ENCODE peak calls at places on chromosomes 12 and 14, in ten cellular contexts. M, J, X, F, I, R, B, Q, S and W are unnamed samples.
A peak's percentile ranks its signal among the peaks of the same experiment; 100 is the strongest.

GRCh38 chr12:93912086-93912733 is 235.0 kb downstream of the CRADD start:
- DNase-seq in M (no peak), J (no peak), X (peak; percentile 23), F (no peak), I (no peak), R (no peak), B (no peak), Q (no peak), S (peak; percentile 72), W (no peak)

GRCh38 chr12:29961231-29961630 is 177.5 kb upstream of the TMTC1 start:
- DNase-seq in M (no peak), J (no peak), X (no peak), F (no peak), I (no peak), R (no peak), B (no peak), Q (no peak), S (no peak), W (no peak)

GRCh38 chr12:108381793-108382436 is 42.8 kb upstream of the CMKLR1 start:
- DNase-seq in M (no peak), J (peak; percentile 35), X (peak; percentile 6), F (no peak), I (peak; percentile 6), R (no peak), B (peak; percentile 23), Q (no peak), S (no peak), W (no peak)

GRCh38 chr14:104138891-104139459 is 588 bp downstream of the KIF26A start:
- DNase-seq in M (no peak), J (no peak), X (peak; percentile 2), F (no peak), I (no peak), R (no peak), B (no peak), Q (peak; percentile 56), S (no peak), W (no peak)

GRCh38 chr12:46675736-46676135 is 150.1 kb downstream of the SLC38A4 start:
- DNase-seq in M (no peak), J (peak; percentile 71), X (peak; percentile 54), F (no peak), I (peak; percentile 41), R (no peak), B (peak; percentile 57), Q (peak; percentile 48), S (peak; percentile 15), W (no peak)

GRCh38 chr14:26281280-26281998 is 316.4 kb downstream of the NOVA1 start:
- DNase-seq in M (no peak), J (peak; percentile 82), X (peak; percentile 88), F (no peak), I (peak; percentile 11), R (no peak), B (no peak), Q (no peak), S (no peak), W (peak; percentile 5)

GRCh38 chr14:43481864-43482263 is 1025.2 kb downstream of the FSCB start:
- DNase-seq in M (no peak), J (no peak), X (no peak), F (no peak), I (no peak), R (no peak), B (no peak), Q (no peak), S (no peak), W (no peak)

GRCh38 chr14:30874120-30874998 is at the start of gene COCH:
- DNase-seq in M (peak; percentile 21), J (peak; percentile 45), X (no peak), F (peak; percentile 1), I (peak; percentile 41), R (no peak), B (peak; percentile 26), Q (peak; percentile 53), S (peak; percentile 19), W (peak; percentile 41)

GRCh38 chr12:119593578-119594398 is at the start of gene TMEM233:
- DNase-seq in M (no peak), J (no peak), X (no peak), F (no peak), I (no peak), R (no peak), B (no peak), Q (no peak), S (no peak), W (no peak)

GRCh38 chr12:119592232-119592631 is 1.3 kb upstream of the TMEM233 start:
- DNase-seq in M (no peak), J (peak; percentile 44), X (no peak), F (no peak), I (no peak), R (no peak), B (no peak), Q (no peak), S (no peak), W (no peak)

GRCh38 chr12:119598159-119598558 is 4.6 kb downstream of the TMEM233 start:
- DNase-seq in M (no peak), J (no peak), X (no peak), F (no peak), I (no peak), R (no peak), B (no peak), Q (no peak), S (no peak), W (no peak)

GRCh38 chr12:119594399-119594730 is 791 bp downstream of the TMEM233 start:
- DNase-seq in M (no peak), J (no peak), X (no peak), F (no peak), I (no peak), R (no peak), B (no peak), Q (no peak), S (no peak), W (no peak)

DNA sequence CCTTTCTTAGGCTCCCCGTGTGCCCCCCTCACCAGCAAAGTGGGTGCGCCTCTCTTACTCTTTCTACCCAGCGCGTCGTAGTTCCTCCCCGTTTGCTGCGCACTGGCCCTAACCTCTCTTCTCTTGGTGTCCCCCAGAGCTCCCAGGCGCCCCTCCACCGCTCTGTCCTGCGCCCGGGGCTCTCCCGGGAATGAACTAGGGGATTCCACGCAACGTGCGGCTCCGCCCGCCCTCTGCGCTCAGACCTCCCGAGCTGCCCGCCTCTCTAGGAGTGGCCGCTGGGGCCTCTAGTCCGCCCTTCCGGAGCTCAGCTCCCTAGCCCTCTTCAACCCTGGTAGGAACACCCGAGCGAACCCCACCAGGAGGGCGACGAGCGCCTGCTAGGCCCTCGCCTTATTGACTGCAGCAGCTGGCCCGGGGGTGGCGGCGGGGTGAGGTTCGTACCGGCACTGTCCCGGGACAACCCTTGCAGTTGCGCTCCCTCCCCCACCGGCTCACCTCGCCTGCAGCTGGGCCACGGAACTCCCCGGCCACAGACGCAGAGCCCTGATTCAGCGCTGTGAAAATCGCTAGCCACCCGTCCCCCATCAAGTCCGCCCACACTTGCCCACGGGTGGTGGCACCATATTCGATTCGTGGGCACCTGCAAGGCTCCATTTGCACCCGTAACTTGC is 1.3 kb downstream of the TMEM233 start:
- DNase-seq in M (no peak), J (no peak), X (no peak), F (no peak), I (no peak), R (no peak), B (no peak), Q (peak; percentile 58), S (no peak), W (no peak)
- H3K4me3 ChIP-seq in M (no peak overlapping the region), J (no peak overlapping the region), X (no peak overlapping the region), F (no peak overlapping the region), I (no peak overlapping the region), R (no peak overlapping the region), B (no peak overlapping the region), Q (peak overlapping the region; percentile 22), S (no peak overlapping the region), W (no peak overlapping the region)

GRCh38 chr12:57546438-57547365 is at the start of gene DCTN2:
- DNase-seq in M (peak; percentile 63), J (peak; percentile 96), X (peak; percentile 98), F (peak; percentile 84), I (peak; percentile 96), R (peak; percentile 95), B (peak; percentile 96), Q (peak; percentile 96), S (peak; percentile 99), W (peak; percentile 96)

GRCh38 chr12:57540998-57541397 is 6.0 kb downstream of the DCTN2 start:
- DNase-seq in M (no peak), J (no peak), X (no peak), F (no peak), I (no peak), R (no peak), B (no peak), Q (no peak), S (no peak), W (no peak)

GRCh38 chr12:57541717-57542116 is 5.3 kb downstream of the DCTN2 start:
- DNase-seq in M (no peak), J (no peak), X (no peak), F (no peak), I (no peak), R (no peak), B (no peak), Q (no peak), S (no peak), W (no peak)

GRCh38 chr12:57545809-57546437 is 1.1 kb downstream of the DCTN2 start:
- DNase-seq in M (no peak), J (peak; percentile 69), X (peak; percentile 84), F (no peak), I (no peak), R (no peak), B (no peak), Q (no peak), S (peak; percentile 72), W (no peak)

DNA sequence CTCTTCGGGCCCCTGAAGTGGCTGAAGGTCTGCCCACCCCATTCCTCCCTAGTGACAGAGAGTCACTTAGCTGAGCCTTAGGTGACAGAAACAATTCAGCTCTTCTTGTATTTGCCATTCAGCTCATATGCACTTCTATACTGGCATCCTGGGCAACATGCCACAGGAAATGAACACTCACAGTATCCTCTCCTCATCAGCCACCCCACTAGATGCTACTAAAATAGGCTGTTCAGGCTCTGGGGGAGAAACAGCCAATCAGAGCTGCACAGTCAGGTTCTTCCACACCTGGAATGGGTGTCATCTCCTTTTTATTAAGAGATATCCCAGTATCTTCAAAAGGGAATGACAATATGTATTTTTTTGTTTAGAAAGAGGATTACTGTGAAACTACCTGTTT is 3.3 kb downstream of the DCTN2 start:
- DNase-seq in M (no peak), J (peak; percentile 29), X (no peak), F (no peak), I (no peak), R (no peak), B (no peak), Q (no peak), S (no peak), W (no peak)
- H3K4me3 ChIP-seq in M (no peak overlapping the region), J (no peak overlapping the region), X (no peak overlapping the region), F (no peak overlapping the region), I (no peak overlapping the region), R (no peak overlapping the region), B (no peak overlapping the region), Q (no peak overlapping the region), S (no peak overlapping the region), W (no peak overlapping the region)

DNA sequence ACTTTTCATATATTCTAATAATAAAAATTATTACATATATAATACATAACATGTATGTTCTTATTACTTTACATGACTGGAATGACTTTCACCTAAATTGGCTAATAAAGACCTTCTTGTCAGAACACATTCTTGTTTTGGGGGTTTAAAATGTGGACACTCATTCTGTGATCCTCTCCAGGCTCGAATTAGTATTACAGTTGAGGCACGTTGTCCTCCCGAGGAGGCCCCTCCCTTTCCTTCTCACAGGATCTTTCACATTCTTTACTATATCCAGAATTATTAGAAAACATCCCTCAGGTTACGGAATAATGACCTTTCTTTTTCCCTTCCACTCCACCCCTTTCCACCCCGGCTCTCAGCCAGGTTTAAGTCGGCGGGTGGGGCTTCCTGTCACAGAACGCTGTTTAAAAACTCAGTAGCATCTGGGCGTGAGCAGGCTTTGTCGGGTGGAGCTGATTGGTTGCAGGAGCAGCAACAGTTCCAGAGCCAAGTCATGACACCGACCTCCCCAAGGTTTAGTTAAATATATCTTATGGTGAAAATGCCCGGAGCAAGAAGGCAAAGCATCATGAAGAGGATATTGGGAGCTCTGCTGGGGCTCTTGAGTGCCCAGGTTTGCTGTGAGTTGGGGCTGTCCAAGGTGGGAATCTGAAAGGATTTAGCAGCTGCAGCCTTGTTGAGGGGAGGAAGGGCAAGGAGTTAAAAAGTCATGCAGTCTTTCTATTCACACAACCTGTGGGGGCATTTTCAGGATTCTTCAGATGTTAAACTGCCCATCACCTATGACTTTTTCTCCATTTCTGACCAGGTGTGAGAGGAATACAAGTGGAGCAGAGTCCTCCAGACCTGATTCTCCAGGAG is 396.7 kb upstream of the OR4E1 start:
- DNase-seq in M (no peak), J (no peak), X (peak; percentile 8), F (peak; percentile 10), I (no peak), R (no peak), B (peak; percentile 64), Q (peak; percentile 52), S (peak; percentile 31), W (no peak)
- H3K4me3 ChIP-seq in M (peak overlapping the region; percentile 83), J (no peak overlapping the region), X (no peak overlapping the region), F (peak overlapping the region; percentile 70), I (no peak overlapping the region), R (no peak overlapping the region), B (peak overlapping the region; percentile 64), Q (no peak overlapping the region), S (no peak overlapping the region), W (no peak overlapping the region)

DNA sequence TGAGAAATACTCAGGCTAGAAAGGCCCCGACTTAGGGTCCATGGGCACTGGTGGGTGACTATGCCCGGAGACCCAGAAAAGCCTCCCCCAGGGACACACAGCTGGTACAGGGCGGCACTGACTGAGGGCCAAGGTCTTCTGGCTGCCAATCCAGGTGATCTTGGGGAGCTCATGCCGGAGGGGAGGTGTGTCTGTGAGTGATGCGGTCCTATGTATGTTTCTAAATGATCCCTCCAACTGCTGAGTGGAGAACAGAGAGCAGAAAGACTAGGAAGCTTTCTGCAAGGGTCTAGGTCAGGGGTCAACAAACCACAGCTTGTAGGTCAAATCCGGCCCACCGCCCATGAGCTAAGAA is 391 bp downstream of the SERPINA4 start:
- DNase-seq in M (no peak), J (no peak), X (no peak), F (no peak), I (no peak), R (no peak), B (no peak), Q (no peak), S (no peak), W (no peak)
- H3K4me3 ChIP-seq in M (no peak overlapping the region), J (no peak overlapping the region), X (no peak overlapping the region), F (no peak overlapping the region), I (no peak overlapping the region), R (no peak overlapping the region), B (no peak overlapping the region), Q (peak overlapping the region; percentile 22), S (no peak overlapping the region), W (no peak overlapping the region)